ENCODE peak calls at places on chromosomes 5 and 9, in ten cellular contexts. One of them, this sample, is unnamed. For H3K4me1, the result is how much of the 10 kb centered on the place peaks cover.

GRCh38 chr9:76677481-76678055 is 86.7 kb upstream of the PCA3 start:
- DNase-seq in SJCRH30: peak
- DNase-seq in spleen: no peak
- DNase-seq in IMR-90: no peak
- DNase-seq in OCI-LY7: no peak
- DNase-seq in heart left ventricle: no peak
- DNase-seq in prostate gland: no peak
- DNase-seq in psoas muscle: no peak
- DNase-seq in effector memory CD4-positive, alpha-beta T cell: no peak
- DNase-seq in ovary: no peak
- DNase-seq in this sample: no peak

GRCh38 chr9:89952401-89952800 is 347.6 kb downstream of the GADD45G start:
- DNase-seq in SJCRH30: no peak
- DNase-seq in spleen: no peak
- DNase-seq in IMR-90: peak
- DNase-seq in OCI-LY7: no peak
- DNase-seq in heart left ventricle: no peak
- DNase-seq in prostate gland: no peak
- DNase-seq in psoas muscle: no peak
- DNase-seq in effector memory CD4-positive, alpha-beta T cell: no peak
- DNase-seq in ovary: no peak
- DNase-seq in this sample: no peak

GRCh38 chr5:120678279-120678678 is 214.2 kb downstream of the PRR16 start:
- DNase-seq in SJCRH30: no peak
- DNase-seq in spleen: no peak
- DNase-seq in IMR-90: peak
- DNase-seq in OCI-LY7: no peak
- DNase-seq in heart left ventricle: no peak
- DNase-seq in prostate gland: no peak
- DNase-seq in psoas muscle: no peak
- DNase-seq in effector memory CD4-positive, alpha-beta T cell: no peak
- DNase-seq in ovary: no peak
- DNase-seq in this sample: no peak

GRCh38 chr9:92706218-92706940 is 36.4 kb upstream of the IPPK start:
- DNase-seq in SJCRH30: peak
- DNase-seq in spleen: no peak
- DNase-seq in IMR-90: no peak
- DNase-seq in OCI-LY7: peak
- DNase-seq in heart left ventricle: no peak
- DNase-seq in prostate gland: no peak
- DNase-seq in psoas muscle: no peak
- DNase-seq in effector memory CD4-positive, alpha-beta T cell: no peak
- DNase-seq in ovary: no peak
- DNase-seq in this sample: no peak

GRCh38 chr9:114311571-114312512 is 11.1 kb upstream of the ORM1 start:
- DNase-seq in SJCRH30: no peak
- DNase-seq in spleen: peak
- DNase-seq in IMR-90: no peak
- DNase-seq in OCI-LY7: no peak
- DNase-seq in heart left ventricle: no peak
- DNase-seq in prostate gland: no peak
- DNase-seq in psoas muscle: no peak
- DNase-seq in effector memory CD4-positive, alpha-beta T cell: no peak
- DNase-seq in ovary: peak
- DNase-seq in this sample: peak

GRCh38 chr9:12516573-12516972 is 176.6 kb upstream of the TYRP1 start:
- DNase-seq in SJCRH30: no peak
- DNase-seq in spleen: no peak
- DNase-seq in IMR-90: no peak
- DNase-seq in OCI-LY7: no peak
- DNase-seq in heart left ventricle: no peak
- DNase-seq in prostate gland: no peak
- DNase-seq in psoas muscle: no peak
- DNase-seq in effector memory CD4-positive, alpha-beta T cell: no peak
- DNase-seq in ovary: no peak
- DNase-seq in this sample: no peak

GRCh38 chr9:113350937-113351336 is 1.6 kb downstream of the BSPRY start:
- DNase-seq in SJCRH30: no peak
- DNase-seq in spleen: no peak
- DNase-seq in IMR-90: no peak
- DNase-seq in OCI-LY7: peak
- DNase-seq in heart left ventricle: no peak
- DNase-seq in prostate gland: no peak
- DNase-seq in psoas muscle: no peak
- DNase-seq in effector memory CD4-positive, alpha-beta T cell: no peak
- DNase-seq in ovary: no peak
- DNase-seq in this sample: no peak

GRCh38 chr5:113050606-113051391 is 74.2 kb downstream of the DCP2 start:
- DNase-seq in SJCRH30: no peak
- DNase-seq in spleen: no peak
- DNase-seq in IMR-90: peak
- DNase-seq in OCI-LY7: no peak
- DNase-seq in heart left ventricle: peak
- DNase-seq in prostate gland: no peak
- DNase-seq in psoas muscle: no peak
- DNase-seq in effector memory CD4-positive, alpha-beta T cell: no peak
- DNase-seq in ovary: no peak
- DNase-seq in this sample: peak

GRCh38 chr5:94645053-94645452 is 26.6 kb downstream of the SLF1 start:
- DNase-seq in SJCRH30: no peak
- DNase-seq in spleen: no peak
- DNase-seq in IMR-90: no peak
- DNase-seq in OCI-LY7: no peak
- DNase-seq in heart left ventricle: no peak
- DNase-seq in prostate gland: no peak
- DNase-seq in psoas muscle: no peak
- DNase-seq in effector memory CD4-positive, alpha-beta T cell: no peak
- DNase-seq in ovary: no peak
- DNase-seq in this sample: no peak

GRCh38 chr5:116814656-116815055 is 240.0 kb upstream of the SEMA6A start:
- DNase-seq in SJCRH30: no peak
- DNase-seq in spleen: no peak
- DNase-seq in IMR-90: no peak
- DNase-seq in OCI-LY7: no peak
- DNase-seq in heart left ventricle: no peak
- DNase-seq in prostate gland: no peak
- DNase-seq in psoas muscle: no peak
- DNase-seq in effector memory CD4-positive, alpha-beta T cell: no peak
- DNase-seq in ovary: no peak
- DNase-seq in this sample: no peak

GRCh38 chr5:85452322-85453025 is 1067.8 kb upstream of the EDIL3 start:
- DNase-seq in SJCRH30: no peak
- DNase-seq in spleen: no peak
- DNase-seq in IMR-90: no peak
- DNase-seq in OCI-LY7: no peak
- DNase-seq in heart left ventricle: no peak
- DNase-seq in prostate gland: no peak
- DNase-seq in psoas muscle: no peak
- DNase-seq in effector memory CD4-positive, alpha-beta T cell: no peak
- DNase-seq in ovary: no peak
- DNase-seq in this sample: no peak

GRCh38 chr5:156824800-156825199 is 25.3 kb upstream of the PPP1R2B start:
- DNase-seq in SJCRH30: peak
- DNase-seq in spleen: no peak
- DNase-seq in IMR-90: peak
- DNase-seq in OCI-LY7: peak
- DNase-seq in heart left ventricle: no peak
- DNase-seq in prostate gland: peak
- DNase-seq in psoas muscle: no peak
- DNase-seq in effector memory CD4-positive, alpha-beta T cell: no peak
- DNase-seq in ovary: no peak
- DNase-seq in this sample: no peak

GRCh38 chr9:93133641-93134017 is 422 bp downstream of the NINJ1 start:
- DNase-seq in SJCRH30: peak
- DNase-seq in spleen: peak
- DNase-seq in IMR-90: peak
- DNase-seq in OCI-LY7: no peak
- DNase-seq in heart left ventricle: peak
- DNase-seq in prostate gland: peak
- DNase-seq in psoas muscle: peak
- DNase-seq in effector memory CD4-positive, alpha-beta T cell: peak
- DNase-seq in ovary: peak
- DNase-seq in this sample: peak

GRCh38 chr9:21788752-21789151 is 13.7 kb upstream of the MTAP start:
- DNase-seq in SJCRH30: no peak
- DNase-seq in spleen: no peak
- DNase-seq in IMR-90: no peak
- DNase-seq in OCI-LY7: no peak
- DNase-seq in heart left ventricle: no peak
- DNase-seq in prostate gland: no peak
- DNase-seq in psoas muscle: no peak
- DNase-seq in effector memory CD4-positive, alpha-beta T cell: no peak
- DNase-seq in ovary: no peak
- DNase-seq in this sample: no peak

GRCh38 chr9:21795483-21795882 is 7.0 kb upstream of the MTAP start:
- DNase-seq in SJCRH30: no peak
- DNase-seq in spleen: no peak
- DNase-seq in IMR-90: no peak
- DNase-seq in OCI-LY7: no peak
- DNase-seq in heart left ventricle: no peak
- DNase-seq in prostate gland: no peak
- DNase-seq in psoas muscle: no peak
- DNase-seq in effector memory CD4-positive, alpha-beta T cell: no peak
- DNase-seq in ovary: no peak
- DNase-seq in this sample: no peak

GRCh38 chr9:21789541-21790037 is 12.8 kb upstream of the MTAP start:
- DNase-seq in SJCRH30: peak
- DNase-seq in spleen: no peak
- DNase-seq in IMR-90: peak
- DNase-seq in OCI-LY7: peak
- DNase-seq in heart left ventricle: peak
- DNase-seq in prostate gland: peak
- DNase-seq in psoas muscle: no peak
- DNase-seq in effector memory CD4-positive, alpha-beta T cell: peak
- DNase-seq in ovary: no peak
- DNase-seq in this sample: no peak
- H3K4me3 ChIP-seq in SJCRH30: no peak
- H3K4me3 ChIP-seq in spleen: peak
- H3K4me3 ChIP-seq in IMR-90: peak
- H3K4me3 ChIP-seq in OCI-LY7: peak
- H3K4me3 ChIP-seq in heart left ventricle: no peak
- H3K4me3 ChIP-seq in prostate gland: no peak
- H3K4me3 ChIP-seq in psoas muscle: peak
- H3K4me3 ChIP-seq in effector memory CD4-positive, alpha-beta T cell: peak
- H3K4me3 ChIP-seq in ovary: peak
- H3K4me3 ChIP-seq in this sample: peak

GRCh38 chr5:134020188-134020587 is 15.4 kb upstream of the VDAC1 start:
- DNase-seq in SJCRH30: no peak
- DNase-seq in spleen: peak
- DNase-seq in IMR-90: no peak
- DNase-seq in OCI-LY7: no peak
- DNase-seq in heart left ventricle: no peak
- DNase-seq in prostate gland: peak
- DNase-seq in psoas muscle: no peak
- DNase-seq in effector memory CD4-positive, alpha-beta T cell: no peak
- DNase-seq in ovary: no peak
- DNase-seq in this sample: no peak

GRCh38 chr5:134022333-134022732 is 17.6 kb upstream of the VDAC1 start:
- DNase-seq in SJCRH30: no peak
- DNase-seq in spleen: no peak
- DNase-seq in IMR-90: no peak
- DNase-seq in OCI-LY7: no peak
- DNase-seq in heart left ventricle: no peak
- DNase-seq in prostate gland: no peak
- DNase-seq in psoas muscle: no peak
- DNase-seq in effector memory CD4-positive, alpha-beta T cell: no peak
- DNase-seq in ovary: no peak
- DNase-seq in this sample: no peak

GRCh38 chr5:134019636-134020035 is 14.9 kb upstream of the VDAC1 start:
- DNase-seq in SJCRH30: no peak
- DNase-seq in spleen: peak
- DNase-seq in IMR-90: no peak
- DNase-seq in OCI-LY7: no peak
- DNase-seq in heart left ventricle: no peak
- DNase-seq in prostate gland: peak
- DNase-seq in psoas muscle: no peak
- DNase-seq in effector memory CD4-positive, alpha-beta T cell: no peak
- DNase-seq in ovary: no peak
- DNase-seq in this sample: no peak

GRCh38 chr5:134018154-134018985 is 13.6 kb upstream of the VDAC1 start:
- DNase-seq in SJCRH30: peak
- DNase-seq in spleen: peak
- DNase-seq in IMR-90: peak
- DNase-seq in OCI-LY7: no peak
- DNase-seq in heart left ventricle: no peak
- DNase-seq in prostate gland: no peak
- DNase-seq in psoas muscle: no peak
- DNase-seq in effector memory CD4-positive, alpha-beta T cell: no peak
- DNase-seq in ovary: no peak
- DNase-seq in this sample: no peak

DNA sequence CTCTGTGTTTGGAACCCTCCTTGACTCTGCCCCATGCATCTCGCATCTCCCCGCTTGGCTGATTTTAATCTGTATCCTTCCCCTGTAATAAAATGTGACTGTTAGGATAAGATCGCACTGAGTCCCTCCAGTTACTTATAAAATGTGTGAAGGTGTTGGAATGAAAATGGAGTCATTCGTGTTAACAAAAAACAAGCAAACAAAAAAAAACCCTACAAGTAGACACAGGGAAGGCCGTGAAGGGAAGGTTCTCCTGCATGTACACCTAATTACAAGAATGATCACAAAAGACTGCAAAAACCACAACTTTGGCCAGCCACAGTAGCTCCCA is 14.2 kb upstream of the VDAC1 start:
- DNase-seq in SJCRH30: no peak
- DNase-seq in spleen: no peak
- DNase-seq in IMR-90: no peak
- DNase-seq in OCI-LY7: no peak
- DNase-seq in heart left ventricle: no peak
- DNase-seq in prostate gland: no peak
- DNase-seq in psoas muscle: no peak
- DNase-seq in effector memory CD4-positive, alpha-beta T cell: no peak
- DNase-seq in ovary: no peak
- DNase-seq in this sample: no peak
- H3K4me1 ChIP-seq in SJCRH30: under half
- H3K4me1 ChIP-seq in spleen: under half
- H3K4me1 ChIP-seq in IMR-90: under half
- H3K4me1 ChIP-seq in OCI-LY7: under half
- H3K4me1 ChIP-seq in heart left ventricle: under half
- H3K4me1 ChIP-seq in prostate gland: under half
- H3K4me1 ChIP-seq in psoas muscle: under half
- H3K4me1 ChIP-seq in effector memory CD4-positive, alpha-beta T cell: under half
- H3K4me1 ChIP-seq in ovary: under half
- H3K4me1 ChIP-seq in this sample: under half

GRCh38 chr9:33158555-33159057 is 8.5 kb downstream of the B4GALT1 start:
- DNase-seq in SJCRH30: no peak
- DNase-seq in spleen: no peak
- DNase-seq in IMR-90: no peak
- DNase-seq in OCI-LY7: peak
- DNase-seq in heart left ventricle: no peak
- DNase-seq in prostate gland: no peak
- DNase-seq in psoas muscle: no peak
- DNase-seq in effector memory CD4-positive, alpha-beta T cell: no peak
- DNase-seq in ovary: no peak
- DNase-seq in this sample: no peak
- H3K4me3 ChIP-seq in SJCRH30: no peak
- H3K4me3 ChIP-seq in spleen: peak
- H3K4me3 ChIP-seq in IMR-90: no peak
- H3K4me3 ChIP-seq in OCI-LY7: peak
- H3K4me3 ChIP-seq in heart left ventricle: no peak
- H3K4me3 ChIP-seq in prostate gland: no peak
- H3K4me3 ChIP-seq in psoas muscle: no peak
- H3K4me3 ChIP-seq in effector memory CD4-positive, alpha-beta T cell: no peak
- H3K4me3 ChIP-seq in ovary: no peak
- H3K4me3 ChIP-seq in this sample: no peak

GRCh38 chr9:126440042-126440441 is 113.4 kb downstream of the MVB12B start:
- DNase-seq in SJCRH30: no peak
- DNase-seq in spleen: no peak
- DNase-seq in IMR-90: no peak
- DNase-seq in OCI-LY7: no peak
- DNase-seq in heart left ventricle: no peak
- DNase-seq in prostate gland: no peak
- DNase-seq in psoas muscle: no peak
- DNase-seq in effector memory CD4-positive, alpha-beta T cell: no peak
- DNase-seq in ovary: no peak
- DNase-seq in this sample: no peak
- H3K4me1 ChIP-seq in SJCRH30: under half
- H3K4me1 ChIP-seq in spleen: under half
- H3K4me1 ChIP-seq in IMR-90: under half
- H3K4me1 ChIP-seq in OCI-LY7: under half
- H3K4me1 ChIP-seq in heart left ventricle: under half
- H3K4me1 ChIP-seq in prostate gland: under half
- H3K4me1 ChIP-seq in psoas muscle: under half
- H3K4me1 ChIP-seq in effector memory CD4-positive, alpha-beta T cell: under half
- H3K4me1 ChIP-seq in ovary: under half
- H3K4me1 ChIP-seq in this sample: under half

This sample was measured in kidney.